ENCODE peak calls at places on chromosome 12, in six cellular contexts. B is IMR-90, W is mesendoderm, U is H1, Y is neuronal stem cell, K is mesenchymal stem cell. N is an unnamed sample.

GRCh38 chr12:49187184-49187583 is 1.7 kb downstream of the TUBA1A start:
- DNase-seq in B (peak), W (no peak), U (no peak), Y (no peak), K (peak), N (no peak)

GRCh38 chr12:70217416-70217815 is 25.8 kb upstream of the CNOT2 start:
- DNase-seq in B (no peak), W (no peak), U (no peak), Y (no peak), K (no peak), N (no peak)

GRCh38 chr12:6180300-6181051 is 19.7 kb upstream of the CD9 start:
- DNase-seq in B (peak), W (no peak), U (no peak), Y (no peak), K (peak), N (peak)

GRCh38 chr12:45363903-45364302 is 148.0 kb downstream of the ANO6 start:
- DNase-seq in B (no peak), W (no peak), U (no peak), Y (no peak), K (no peak), N (no peak)

GRCh38 chr12:106138646-106139421 is at the start of gene NUAK1:
- DNase-seq in B (peak), W (peak), U (no peak), Y (peak), K (peak), N (peak)

GRCh38 chr12:65259501-65259900 is 19.0 kb upstream of the MSRB3 start:
- DNase-seq in B (no peak), W (no peak), U (no peak), Y (no peak), K (no peak), N (no peak)

GRCh38 chr12:110585231-110585799 is 2.2 kb upstream of the PPTC7 start:
- DNase-seq in B (peak), W (peak), U (no peak), Y (no peak), K (peak), N (peak)

GRCh38 chr12:91139981-91140659 is 28.8 kb upstream of the LUM start:
- DNase-seq in B (peak), W (no peak), U (no peak), Y (no peak), K (peak), N (peak)

GRCh38 chr12:4938900-4939299 is 29.2 kb downstream of the KCNA1 start:
- DNase-seq in B (no peak), W (no peak), U (no peak), Y (no peak), K (no peak), N (no peak)

GRCh38 chr12:122123051-122123760 is 44.6 kb downstream of the MLXIP start:
- DNase-seq in B (peak), W (peak), U (no peak), Y (peak), K (peak), N (peak)

GRCh38 chr12:50057000-50057841 is at the start of gene ASIC1:
- DNase-seq in B (peak), W (peak), U (no peak), Y (peak), K (peak), N (peak)

GRCh38 chr12:108551556-108551955 is 9.4 kb downstream of the SART3 start:
- DNase-seq in B (peak), W (no peak), U (no peak), Y (no peak), K (peak), N (no peak)

GRCh38 chr12:77433799-77434198 is 368.4 kb upstream of the E2F7 start:
- DNase-seq in B (peak), W (no peak), U (no peak), Y (no peak), K (no peak), N (no peak)

GRCh38 chr12:101906226-101906625 is 28.8 kb downstream of the DRAM1 start:
- DNase-seq in B (no peak), W (no peak), U (no peak), Y (no peak), K (no peak), N (no peak)

GRCh38 chr12:61011767-61012423 is 1248.3 kb upstream of the USP15 start:
- DNase-seq in B (no peak), W (no peak), U (no peak), Y (no peak), K (no peak), N (no peak)

GRCh38 chr12:56038022-56038665 is 3.6 kb upstream of the RPS26 start:
- DNase-seq in B (no peak), W (no peak), U (no peak), Y (no peak), K (no peak), N (no peak)

GRCh38 chr12:50753232-50753769 is 10.6 kb upstream of the ATF1 start:
- DNase-seq in B (no peak), W (no peak), U (no peak), Y (no peak), K (no peak), N (no peak)

GRCh38 chr12:115693970-115694369 is 583.5 kb downstream of the MED13L start:
- DNase-seq in B (no peak), W (no peak), U (no peak), Y (no peak), K (no peak), N (no peak)
- H4K8ac ChIP-seq in B (no peak), W (no peak), U (no peak), Y (no peak), K (no peak), N (no peak)

GRCh38 chr12:52233462-52234141 is 559 bp downstream of the KRT7 start:
- DNase-seq in B (no peak), W (peak), U (no peak), Y (no peak), K (no peak), N (no peak)
- H3K4me3 ChIP-seq in B (no peak), W (no peak), U (peak), Y (peak), K (no peak), N (peak)

DNA sequence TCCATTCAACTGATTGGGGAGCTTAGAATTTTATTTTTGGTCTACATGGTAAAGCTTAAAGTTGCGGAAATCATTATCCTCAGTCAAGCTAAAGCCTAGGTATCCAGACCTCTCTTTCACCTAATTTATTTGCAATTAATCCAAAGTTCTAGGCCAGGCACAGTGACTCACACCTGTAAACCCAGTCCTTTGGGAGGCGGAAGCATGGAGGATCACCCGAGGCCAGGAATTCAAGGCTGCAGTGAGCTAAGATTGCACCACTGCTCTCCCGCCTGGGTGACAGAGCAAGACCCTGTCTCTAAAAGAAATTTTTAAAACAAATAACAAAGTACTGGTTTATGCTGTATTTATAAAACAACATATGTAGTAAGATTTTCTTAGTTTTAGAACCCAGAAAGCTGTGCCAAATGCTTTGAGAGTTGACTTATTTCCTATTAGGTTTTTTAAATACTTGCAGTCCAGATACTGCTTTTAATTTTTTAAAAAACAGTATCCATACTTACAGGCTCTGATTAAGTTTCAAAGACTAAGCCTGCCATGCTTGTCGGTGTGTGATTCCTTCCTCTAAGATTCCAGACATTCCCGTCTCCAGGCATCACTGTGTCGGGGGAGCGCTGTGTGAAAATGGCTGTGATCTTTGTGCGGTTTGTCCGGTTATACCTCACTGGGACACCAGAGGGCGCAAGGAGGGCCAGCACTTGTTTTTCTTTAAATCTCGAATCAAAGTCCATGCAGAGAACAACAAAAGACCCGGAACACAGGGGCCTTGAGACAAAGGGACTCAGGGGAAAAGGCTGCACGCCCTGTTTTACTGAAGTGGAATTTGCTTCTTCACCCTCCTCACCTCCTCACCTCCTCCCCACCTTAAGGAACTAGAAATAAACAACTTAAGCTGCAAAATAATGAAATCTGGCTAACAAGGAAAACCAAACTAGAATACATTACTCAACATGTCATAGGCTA is 24.6 kb upstream of the TMPO start:
- DNase-seq in B (peak), W (peak), U (peak), Y (peak), K (peak), N (peak)
- H2AK5ac ChIP-seq in B (no peak), W (no peak), U (no peak), Y (no peak), K (peak), N (no peak)

DNA sequence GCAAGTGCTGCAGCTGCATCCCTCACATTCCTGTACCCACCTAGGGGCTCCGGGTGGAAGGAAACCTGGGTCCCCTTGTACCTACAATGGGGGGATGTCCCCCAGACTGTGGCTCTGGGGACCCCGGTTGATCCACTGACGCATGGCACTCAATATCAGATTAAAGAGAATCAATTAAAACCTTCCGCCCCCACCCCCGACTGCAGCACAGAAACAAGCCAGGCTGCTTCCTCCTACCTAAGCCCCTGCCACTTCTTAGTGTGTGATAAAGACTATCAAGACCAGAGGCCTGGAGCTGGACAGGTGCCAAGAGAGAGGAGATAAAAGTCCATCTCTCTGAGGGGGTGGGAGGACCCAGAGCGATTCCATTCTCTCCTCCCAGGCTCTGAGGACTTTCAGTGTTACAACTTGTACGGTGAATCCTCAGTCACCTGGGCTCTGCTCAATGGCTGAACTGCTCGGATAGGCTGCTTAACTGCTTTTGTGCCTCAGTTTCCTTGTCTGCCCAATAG is 28.2 kb upstream of the RPLP0 start:
- DNase-seq in B (no peak), W (peak), U (no peak), Y (no peak), K (peak), N (peak)
- H4K8ac ChIP-seq in B (peak), W (no peak), U (no peak), Y (no peak), K (peak), N (peak)

DNA sequence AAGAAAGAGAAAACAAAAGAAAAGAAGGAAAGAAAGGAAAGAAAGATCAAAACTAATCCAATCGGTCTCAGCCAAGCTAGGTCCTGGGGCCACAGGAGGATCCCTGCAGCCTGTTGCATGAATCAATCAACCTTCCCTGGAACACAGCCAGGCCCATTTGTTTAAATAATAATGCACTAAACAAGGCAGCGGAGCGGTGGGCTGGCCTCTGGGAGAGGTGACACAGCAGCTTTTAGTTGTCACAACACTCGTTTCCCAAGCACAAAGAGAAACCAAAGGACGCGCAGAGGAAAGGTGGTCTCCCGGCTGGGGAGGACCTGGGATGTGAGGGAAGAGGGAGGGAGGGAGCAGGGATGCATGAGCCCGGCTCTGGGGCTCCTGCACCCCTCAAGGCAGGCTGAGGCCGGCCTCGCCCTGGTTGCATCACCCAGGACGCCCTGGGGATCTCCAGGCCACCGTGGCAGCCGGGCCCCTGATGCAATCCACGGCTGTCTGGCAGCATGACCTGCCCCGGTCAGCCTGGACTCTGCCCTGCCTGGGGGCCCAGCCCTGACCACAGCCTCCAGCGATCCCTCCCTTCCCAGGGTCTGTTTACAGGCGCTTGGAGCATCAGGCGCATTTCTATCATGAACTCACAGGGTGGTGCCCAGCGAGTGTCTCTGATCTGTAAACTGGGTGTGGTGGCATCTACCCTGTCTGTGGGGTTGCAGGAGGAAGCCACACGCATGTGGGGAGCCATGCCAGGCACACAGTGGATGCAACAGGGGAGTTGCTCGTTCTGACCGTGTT is 32.5 kb downstream of the MMP17 start:
- DNase-seq in B (peak), W (peak), U (no peak), Y (peak), K (peak), N (peak)
- H3K4me3 ChIP-seq in B (peak), W (no peak), U (no peak), Y (no peak), K (peak), N (no peak)

N was measured in trophoblast cell.